ENCODE peak calls at places on chromosomes 3 and 15, in nine cellular contexts. One of them, this sample, is unnamed.

GRCh38 chr3:29955413-29955812 is 651.0 kb upstream of the TGFBR2 start:
- DNase-seq in choroid plexus epithelial cell: no peak
- DNase-seq in HFF-Myc: no peak
- DNase-seq in hepatocyte: no peak
- DNase-seq in CD8-positive, alpha-beta T cell: no peak
- DNase-seq in breast epithelium: no peak
- DNase-seq in endothelial cell: no peak
- DNase-seq in K562: no peak
- DNase-seq in fibroblast of lung: no peak
- DNase-seq in this sample: no peak

GRCh38 chr3:115092220-115092791 is 54.8 kb downstream of the ZBTB20 start:
- DNase-seq in choroid plexus epithelial cell: peak
- DNase-seq in HFF-Myc: no peak
- DNase-seq in hepatocyte: peak
- DNase-seq in CD8-positive, alpha-beta T cell: peak
- DNase-seq in breast epithelium: peak
- DNase-seq in endothelial cell: peak
- DNase-seq in K562: peak
- DNase-seq in fibroblast of lung: peak
- DNase-seq in this sample: peak

GRCh38 chr15:48628832-48629231 is 16.7 kb downstream of the FBN1 start:
- DNase-seq in choroid plexus epithelial cell: peak
- DNase-seq in HFF-Myc: no peak
- DNase-seq in hepatocyte: no peak
- DNase-seq in CD8-positive, alpha-beta T cell: no peak
- DNase-seq in breast epithelium: no peak
- DNase-seq in endothelial cell: no peak
- DNase-seq in K562: no peak
- DNase-seq in fibroblast of lung: peak
- DNase-seq in this sample: no peak

GRCh38 chr15:65221708-65222107 is 10.4 kb upstream of the CILP start:
- DNase-seq in choroid plexus epithelial cell: no peak
- DNase-seq in HFF-Myc: no peak
- DNase-seq in hepatocyte: no peak
- DNase-seq in CD8-positive, alpha-beta T cell: no peak
- DNase-seq in breast epithelium: no peak
- DNase-seq in endothelial cell: no peak
- DNase-seq in K562: no peak
- DNase-seq in fibroblast of lung: no peak
- DNase-seq in this sample: no peak

GRCh38 chr15:91465696-91466095 is 365.6 kb downstream of the SV2B start:
- DNase-seq in choroid plexus epithelial cell: no peak
- DNase-seq in HFF-Myc: no peak
- DNase-seq in hepatocyte: no peak
- DNase-seq in CD8-positive, alpha-beta T cell: no peak
- DNase-seq in breast epithelium: no peak
- DNase-seq in endothelial cell: no peak
- DNase-seq in K562: no peak
- DNase-seq in fibroblast of lung: no peak
- DNase-seq in this sample: no peak

GRCh38 chr15:29268706-29269484 is 727 bp downstream of the NSMCE3 start:
- DNase-seq in choroid plexus epithelial cell: peak
- DNase-seq in HFF-Myc: no peak
- DNase-seq in hepatocyte: peak
- DNase-seq in CD8-positive, alpha-beta T cell: peak
- DNase-seq in breast epithelium: peak
- DNase-seq in endothelial cell: peak
- DNase-seq in K562: peak
- DNase-seq in fibroblast of lung: peak
- DNase-seq in this sample: peak

GRCh38 chr3:182904164-182904563 is 76.2 kb downstream of the DCUN1D1 start:
- DNase-seq in choroid plexus epithelial cell: no peak
- DNase-seq in HFF-Myc: no peak
- DNase-seq in hepatocyte: no peak
- DNase-seq in CD8-positive, alpha-beta T cell: no peak
- DNase-seq in breast epithelium: no peak
- DNase-seq in endothelial cell: no peak
- DNase-seq in K562: no peak
- DNase-seq in fibroblast of lung: no peak
- DNase-seq in this sample: no peak

GRCh38 chr15:72873379-72874233 is 90.0 kb upstream of the ADPGK start:
- DNase-seq in choroid plexus epithelial cell: no peak
- DNase-seq in HFF-Myc: no peak
- DNase-seq in hepatocyte: no peak
- DNase-seq in CD8-positive, alpha-beta T cell: no peak
- DNase-seq in breast epithelium: no peak
- DNase-seq in endothelial cell: no peak
- DNase-seq in K562: no peak
- DNase-seq in fibroblast of lung: peak
- DNase-seq in this sample: no peak

GRCh38 chr3:104102386-104102785 is 1264.3 kb upstream of the ALCAM start:
- DNase-seq in choroid plexus epithelial cell: peak
- DNase-seq in HFF-Myc: peak
- DNase-seq in hepatocyte: peak
- DNase-seq in CD8-positive, alpha-beta T cell: no peak
- DNase-seq in breast epithelium: no peak
- DNase-seq in endothelial cell: peak
- DNase-seq in K562: no peak
- DNase-seq in fibroblast of lung: peak
- DNase-seq in this sample: peak

GRCh38 chr3:142226474-142226873 is 1.1 kb upstream of the GK5 start:
- DNase-seq in choroid plexus epithelial cell: peak
- DNase-seq in HFF-Myc: no peak
- DNase-seq in hepatocyte: no peak
- DNase-seq in CD8-positive, alpha-beta T cell: no peak
- DNase-seq in breast epithelium: no peak
- DNase-seq in endothelial cell: no peak
- DNase-seq in K562: no peak
- DNase-seq in fibroblast of lung: no peak
- DNase-seq in this sample: no peak

DNA sequence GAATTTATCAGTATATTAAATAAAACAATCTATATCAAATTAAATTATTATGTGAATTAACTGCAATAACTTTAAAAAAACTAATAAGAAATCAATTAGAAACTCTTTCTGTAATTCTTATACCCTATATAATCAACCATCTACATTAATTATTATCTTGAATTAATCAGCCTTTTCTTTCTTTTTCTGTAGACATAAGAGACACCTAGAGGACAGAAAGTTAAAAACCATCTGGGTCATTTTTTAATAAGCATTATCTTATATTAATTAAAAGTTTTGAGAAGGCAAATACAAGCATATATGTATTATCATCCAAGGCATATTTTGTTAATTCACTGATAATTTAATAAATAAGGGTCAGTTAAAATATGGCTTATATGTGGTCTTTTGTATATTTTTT is 24.2 kb upstream of the SLC25A26 start:
- DNase-seq in choroid plexus epithelial cell: no peak
- DNase-seq in HFF-Myc: no peak
- DNase-seq in hepatocyte: no peak
- DNase-seq in CD8-positive, alpha-beta T cell: no peak
- DNase-seq in breast epithelium: no peak
- DNase-seq in endothelial cell: no peak
- DNase-seq in K562: no peak
- DNase-seq in fibroblast of lung: peak
- DNase-seq in this sample: no peak
- TF ChIP-seq CTCF in choroid plexus epithelial cell: peak
- TF ChIP-seq CTCF in HFF-Myc: no peak
- TF ChIP-seq CTCF in hepatocyte: peak
- TF ChIP-seq CTCF in CD8-positive, alpha-beta T cell: no peak
- TF ChIP-seq CTCF in breast epithelium: no peak
- TF ChIP-seq CTCF in endothelial cell: no peak
- TF ChIP-seq CTCF in K562: peak
- TF ChIP-seq CTCF in fibroblast of lung: no peak
- TF ChIP-seq CTCF in this sample: no peak

GRCh38 chr3:135514064-135514455 is 451.5 kb upstream of the PPP2R3A start:
- DNase-seq in choroid plexus epithelial cell: no peak
- DNase-seq in HFF-Myc: no peak
- DNase-seq in hepatocyte: no peak
- DNase-seq in CD8-positive, alpha-beta T cell: no peak
- DNase-seq in breast epithelium: no peak
- DNase-seq in endothelial cell: no peak
- DNase-seq in K562: peak
- DNase-seq in fibroblast of lung: no peak
- DNase-seq in this sample: no peak

GRCh38 chr3:135513106-135514063 is 452.1 kb upstream of the PPP2R3A start:
- DNase-seq in choroid plexus epithelial cell: peak
- DNase-seq in HFF-Myc: peak
- DNase-seq in hepatocyte: peak
- DNase-seq in CD8-positive, alpha-beta T cell: no peak
- DNase-seq in breast epithelium: no peak
- DNase-seq in endothelial cell: no peak
- DNase-seq in K562: peak
- DNase-seq in fibroblast of lung: peak
- DNase-seq in this sample: no peak

GRCh38 chr3:135516143-135516542 is 449.4 kb upstream of the PPP2R3A start:
- DNase-seq in choroid plexus epithelial cell: no peak
- DNase-seq in HFF-Myc: peak
- DNase-seq in hepatocyte: no peak
- DNase-seq in CD8-positive, alpha-beta T cell: no peak
- DNase-seq in breast epithelium: no peak
- DNase-seq in endothelial cell: no peak
- DNase-seq in K562: peak
- DNase-seq in fibroblast of lung: peak
- DNase-seq in this sample: no peak
- TF ChIP-seq CTCF in choroid plexus epithelial cell: peak
- TF ChIP-seq CTCF in HFF-Myc: peak
- TF ChIP-seq CTCF in hepatocyte: no peak
- TF ChIP-seq CTCF in CD8-positive, alpha-beta T cell: no peak
- TF ChIP-seq CTCF in breast epithelium: no peak
- TF ChIP-seq CTCF in endothelial cell: peak
- TF ChIP-seq CTCF in K562: peak
- TF ChIP-seq CTCF in fibroblast of lung: peak
- TF ChIP-seq CTCF in this sample: no peak

DNA sequence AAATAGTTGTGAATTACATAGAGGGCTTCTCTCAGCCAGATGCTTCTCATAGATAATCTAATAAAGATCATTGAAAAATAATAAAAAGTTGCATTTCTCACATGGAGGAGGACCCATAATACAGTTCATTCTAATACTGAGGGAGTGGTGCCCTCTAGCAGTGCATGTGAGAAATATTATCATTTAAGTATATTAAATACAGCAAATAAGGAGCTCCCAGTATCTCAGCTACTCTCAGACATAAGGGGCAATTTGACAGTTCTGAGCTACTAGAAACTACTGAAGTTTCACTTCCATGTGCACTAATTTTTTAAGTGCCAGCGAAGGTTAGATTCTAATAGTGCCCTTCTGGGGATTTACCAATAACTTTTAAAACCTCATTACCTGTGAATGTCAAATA is 188.3 kb downstream of the IL5RA start:
- DNase-seq in choroid plexus epithelial cell: peak
- DNase-seq in HFF-Myc: no peak
- DNase-seq in hepatocyte: peak
- DNase-seq in CD8-positive, alpha-beta T cell: no peak
- DNase-seq in breast epithelium: no peak
- DNase-seq in endothelial cell: no peak
- DNase-seq in K562: peak
- DNase-seq in fibroblast of lung: peak
- DNase-seq in this sample: peak
- TF ChIP-seq CTCF in choroid plexus epithelial cell: peak
- TF ChIP-seq CTCF in HFF-Myc: no peak
- TF ChIP-seq CTCF in hepatocyte: peak
- TF ChIP-seq CTCF in CD8-positive, alpha-beta T cell: no peak
- TF ChIP-seq CTCF in breast epithelium: no peak
- TF ChIP-seq CTCF in endothelial cell: no peak
- TF ChIP-seq CTCF in K562: peak
- TF ChIP-seq CTCF in fibroblast of lung: peak
- TF ChIP-seq CTCF in this sample: peak

GRCh38 chr3:158920375-158920774 is 118.5 kb downstream of the MFSD1 start:
- DNase-seq in choroid plexus epithelial cell: no peak
- DNase-seq in HFF-Myc: no peak
- DNase-seq in hepatocyte: no peak
- DNase-seq in CD8-positive, alpha-beta T cell: no peak
- DNase-seq in breast epithelium: no peak
- DNase-seq in endothelial cell: no peak
- DNase-seq in K562: no peak
- DNase-seq in fibroblast of lung: peak
- DNase-seq in this sample: no peak

GRCh38 chr3:158918008-158918407 is 116.2 kb downstream of the MFSD1 start:
- DNase-seq in choroid plexus epithelial cell: peak
- DNase-seq in HFF-Myc: peak
- DNase-seq in hepatocyte: peak
- DNase-seq in CD8-positive, alpha-beta T cell: no peak
- DNase-seq in breast epithelium: peak
- DNase-seq in endothelial cell: peak
- DNase-seq in K562: peak
- DNase-seq in fibroblast of lung: peak
- DNase-seq in this sample: peak

GRCh38 chr3:158912621-158913020 is 110.8 kb downstream of the MFSD1 start:
- DNase-seq in choroid plexus epithelial cell: no peak
- DNase-seq in HFF-Myc: no peak
- DNase-seq in hepatocyte: no peak
- DNase-seq in CD8-positive, alpha-beta T cell: no peak
- DNase-seq in breast epithelium: no peak
- DNase-seq in endothelial cell: no peak
- DNase-seq in K562: no peak
- DNase-seq in fibroblast of lung: peak
- DNase-seq in this sample: no peak

GRCh38 chr3:158916111-158916510 is 114.3 kb downstream of the MFSD1 start:
- DNase-seq in choroid plexus epithelial cell: no peak
- DNase-seq in HFF-Myc: no peak
- DNase-seq in hepatocyte: no peak
- DNase-seq in CD8-positive, alpha-beta T cell: no peak
- DNase-seq in breast epithelium: no peak
- DNase-seq in endothelial cell: no peak
- DNase-seq in K562: no peak
- DNase-seq in fibroblast of lung: no peak
- DNase-seq in this sample: no peak

GRCh38 chr3:158918451-158918850 is 116.6 kb downstream of the MFSD1 start:
- DNase-seq in choroid plexus epithelial cell: no peak
- DNase-seq in HFF-Myc: no peak
- DNase-seq in hepatocyte: no peak
- DNase-seq in CD8-positive, alpha-beta T cell: no peak
- DNase-seq in breast epithelium: no peak
- DNase-seq in endothelial cell: no peak
- DNase-seq in K562: no peak
- DNase-seq in fibroblast of lung: peak
- DNase-seq in this sample: no peak
- TF ChIP-seq CTCF in choroid plexus epithelial cell: no peak
- TF ChIP-seq CTCF in HFF-Myc: no peak
- TF ChIP-seq CTCF in hepatocyte: no peak
- TF ChIP-seq CTCF in CD8-positive, alpha-beta T cell: no peak
- TF ChIP-seq CTCF in breast epithelium: no peak
- TF ChIP-seq CTCF in endothelial cell: no peak
- TF ChIP-seq CTCF in K562: no peak
- TF ChIP-seq CTCF in fibroblast of lung: no peak
- TF ChIP-seq CTCF in this sample: no peak

GRCh38 chr3:138459619-138460535 is 25.5 kb downstream of the ESYT3 start:
- DNase-seq in choroid plexus epithelial cell: no peak
- DNase-seq in HFF-Myc: no peak
- DNase-seq in hepatocyte: peak
- DNase-seq in CD8-positive, alpha-beta T cell: no peak
- DNase-seq in breast epithelium: no peak
- DNase-seq in endothelial cell: no peak
- DNase-seq in K562: no peak
- DNase-seq in fibroblast of lung: no peak
- DNase-seq in this sample: no peak
- TF ChIP-seq CTCF in choroid plexus epithelial cell: no peak
- TF ChIP-seq CTCF in HFF-Myc: no peak
- TF ChIP-seq CTCF in hepatocyte: no peak
- TF ChIP-seq CTCF in CD8-positive, alpha-beta T cell: no peak
- TF ChIP-seq CTCF in breast epithelium: no peak
- TF ChIP-seq CTCF in endothelial cell: no peak
- TF ChIP-seq CTCF in K562: peak
- TF ChIP-seq CTCF in fibroblast of lung: no peak
- TF ChIP-seq CTCF in this sample: no peak